ENCODE peak calls at places on chromosome 3, in six cellular contexts. One of them, this sample, is unnamed.
A peak's percentile ranks its signal among the peaks of the same experiment; 100 is the strongest.

GRCh38 chr3:175672119-175672689 is 813.1 kb downstream of the NAALADL2 start:
- DNase-seq in HCT116: no peak
- DNase-seq in GM23248: peak; percentile 43
- DNase-seq in left ventricle myocardium inferior: no peak
- DNase-seq in cardiac muscle cell: no peak
- DNase-seq in heart left ventricle: no peak
- DNase-seq in this sample: no peak

GRCh38 chr3:172300862-172301261 is 147.4 kb downstream of the GHSR start:
- DNase-seq in HCT116: no peak
- DNase-seq in GM23248: no peak
- DNase-seq in left ventricle myocardium inferior: no peak
- DNase-seq in cardiac muscle cell: no peak
- DNase-seq in heart left ventricle: no peak
- DNase-seq in this sample: no peak

GRCh38 chr3:138452491-138452890 is 18.1 kb downstream of the ESYT3 start:
- DNase-seq in HCT116: no peak
- DNase-seq in GM23248: no peak
- DNase-seq in left ventricle myocardium inferior: no peak
- DNase-seq in cardiac muscle cell: no peak
- DNase-seq in heart left ventricle: no peak
- DNase-seq in this sample: no peak

GRCh38 chr3:64505419-64505818 is 182.4 kb downstream of the ADAMTS9 start:
- DNase-seq in HCT116: no peak
- DNase-seq in GM23248: no peak
- DNase-seq in left ventricle myocardium inferior: no peak
- DNase-seq in cardiac muscle cell: no peak
- DNase-seq in heart left ventricle: no peak
- DNase-seq in this sample: no peak

GRCh38 chr3:58334013-58334321 is 1.3 kb downstream of the PXK start:
- DNase-seq in HCT116: no peak
- DNase-seq in GM23248: no peak
- DNase-seq in left ventricle myocardium inferior: no peak
- DNase-seq in cardiac muscle cell: no peak
- DNase-seq in heart left ventricle: no peak
- DNase-seq in this sample: no peak

GRCh38 chr3:155995525-155996370 is 124.6 kb upstream of the KCNAB1 start:
- DNase-seq in HCT116: peak; percentile 54
- DNase-seq in GM23248: peak; percentile 66
- DNase-seq in left ventricle myocardium inferior: no peak
- DNase-seq in cardiac muscle cell: peak; percentile 48
- DNase-seq in heart left ventricle: no peak
- DNase-seq in this sample: peak; percentile 1

GRCh38 chr3:37546876-37547275 is 314.8 kb upstream of the CTDSPL start:
- DNase-seq in HCT116: no peak
- DNase-seq in GM23248: peak; percentile 79
- DNase-seq in left ventricle myocardium inferior: no peak
- DNase-seq in cardiac muscle cell: peak; percentile 26
- DNase-seq in heart left ventricle: peak; percentile 68
- DNase-seq in this sample: no peak

GRCh38 chr3:168249539-168250414 is 154.1 kb upstream of the GOLIM4 start:
- DNase-seq in HCT116: peak; percentile 36
- DNase-seq in GM23248: peak; percentile 78
- DNase-seq in left ventricle myocardium inferior: peak; percentile 74
- DNase-seq in cardiac muscle cell: peak; percentile 92
- DNase-seq in heart left ventricle: peak; percentile 66
- DNase-seq in this sample: no peak

GRCh38 chr3:141257971-141258370 is 26.3 kb downstream of the PXYLP1 start:
- DNase-seq in HCT116: no peak
- DNase-seq in GM23248: no peak
- DNase-seq in left ventricle myocardium inferior: no peak
- DNase-seq in cardiac muscle cell: no peak
- DNase-seq in heart left ventricle: no peak
- DNase-seq in this sample: no peak

GRCh38 chr3:101542952-101543351 is 18.7 kb upstream of the TRMT10C start:
- DNase-seq in HCT116: no peak
- DNase-seq in GM23248: no peak
- DNase-seq in left ventricle myocardium inferior: no peak
- DNase-seq in cardiac muscle cell: no peak
- DNase-seq in heart left ventricle: no peak
- DNase-seq in this sample: no peak

GRCh38 chr3:110413807-110414748 is 657.5 kb upstream of the NECTIN3 start:
- DNase-seq in HCT116: no peak
- DNase-seq in GM23248: peak; percentile 82
- DNase-seq in left ventricle myocardium inferior: no peak
- DNase-seq in cardiac muscle cell: no peak
- DNase-seq in heart left ventricle: no peak
- DNase-seq in this sample: no peak

GRCh38 chr3:196414469-196414868 is 17.8 kb downstream of the UBXN7 start:
- DNase-seq in HCT116: no peak
- DNase-seq in GM23248: peak; percentile 46
- DNase-seq in left ventricle myocardium inferior: no peak
- DNase-seq in cardiac muscle cell: no peak
- DNase-seq in heart left ventricle: no peak
- DNase-seq in this sample: no peak

GRCh38 chr3:125582707-125583106 is 12.6 kb downstream of the OSBPL11 start:
- DNase-seq in HCT116: peak; percentile 7
- DNase-seq in GM23248: peak; percentile 40
- DNase-seq in left ventricle myocardium inferior: no peak
- DNase-seq in cardiac muscle cell: no peak
- DNase-seq in heart left ventricle: no peak
- DNase-seq in this sample: no peak

GRCh38 chr3:126445506-126445905 is 30.2 kb downstream of the ZXDC start:
- DNase-seq in HCT116: no peak
- DNase-seq in GM23248: no peak
- DNase-seq in left ventricle myocardium inferior: no peak
- DNase-seq in cardiac muscle cell: no peak
- DNase-seq in heart left ventricle: no peak
- DNase-seq in this sample: no peak

DNA sequence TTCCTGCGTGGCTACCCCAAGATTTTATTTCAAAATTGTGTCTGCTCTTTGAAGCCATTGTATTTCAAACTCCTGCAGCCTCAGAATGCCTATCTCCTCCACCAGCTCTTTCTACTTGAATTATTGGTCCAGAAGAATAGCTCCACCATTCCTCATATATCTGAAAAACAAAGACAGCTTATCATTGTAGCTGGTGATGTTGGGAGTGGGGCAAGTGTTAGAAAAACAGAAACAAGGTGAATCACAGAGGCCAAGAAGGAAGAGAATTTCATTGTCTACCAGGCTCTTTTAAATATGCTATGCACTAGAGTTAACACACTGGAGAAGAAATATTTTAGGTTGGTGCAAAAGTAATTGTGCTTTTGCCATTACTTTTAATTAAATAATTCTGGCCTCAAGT is 307.9 kb upstream of the ROPN1 start:
- DNase-seq in HCT116: no peak
- DNase-seq in GM23248: no peak
- DNase-seq in left ventricle myocardium inferior: no peak
- DNase-seq in cardiac muscle cell: no peak
- DNase-seq in heart left ventricle: no peak
- DNase-seq in this sample: no peak
- H3K27me3 ChIP-seq in HCT116: peaks cover 96% of the 10 kb centered on the region
- H3K27me3 ChIP-seq in GM23248: peaks cover 14% of the 10 kb centered on the region
- H3K27me3 ChIP-seq in left ventricle myocardium inferior: no peaks in the 10 kb centered on the region
- H3K27me3 ChIP-seq in cardiac muscle cell: no peaks in the 10 kb centered on the region
- H3K27me3 ChIP-seq in heart left ventricle: no peaks in the 10 kb centered on the region
- H3K27me3 ChIP-seq in this sample: no peaks in the 10 kb centered on the region

GRCh38 chr3:139934557-139935070 is 371 bp upstream of the CLSTN2 start:
- DNase-seq in HCT116: no peak
- DNase-seq in GM23248: peak; percentile 4
- DNase-seq in left ventricle myocardium inferior: peak; percentile 69
- DNase-seq in cardiac muscle cell: peak; percentile 90
- DNase-seq in heart left ventricle: peak; percentile 82
- DNase-seq in this sample: no peak
- H3K4me3 ChIP-seq in HCT116: no peak overlapping the region
- H3K4me3 ChIP-seq in GM23248: peak overlapping the region; percentile 59
- H3K4me3 ChIP-seq in left ventricle myocardium inferior: peak overlapping the region; percentile 73
- H3K4me3 ChIP-seq in cardiac muscle cell: peak overlapping the region; percentile 78
- H3K4me3 ChIP-seq in heart left ventricle: peak overlapping the region; percentile 50
- H3K4me3 ChIP-seq in this sample: no peak overlapping the region

GRCh38 chr3:130967281-130967680 is 59.3 kb downstream of the ASTE1 start:
- DNase-seq in HCT116: no peak
- DNase-seq in GM23248: no peak
- DNase-seq in left ventricle myocardium inferior: no peak
- DNase-seq in cardiac muscle cell: no peak
- DNase-seq in heart left ventricle: no peak
- DNase-seq in this sample: no peak
- H3K27ac ChIP-seq in HCT116: no peak overlapping the region
- H3K27ac ChIP-seq in GM23248: no peak overlapping the region
- H3K27ac ChIP-seq in left ventricle myocardium inferior: no peak overlapping the region
- H3K27ac ChIP-seq in cardiac muscle cell: no peak overlapping the region
- H3K27ac ChIP-seq in heart left ventricle: no peak overlapping the region
- H3K27ac ChIP-seq in this sample: no peak overlapping the region

GRCh38 chr3:12413721-12414255 is 70.5 kb upstream of the TSEN2 start:
- DNase-seq in HCT116: no peak
- DNase-seq in GM23248: no peak
- DNase-seq in left ventricle myocardium inferior: no peak
- DNase-seq in cardiac muscle cell: no peak
- DNase-seq in heart left ventricle: no peak
- DNase-seq in this sample: no peak
- H3K27me3 ChIP-seq in HCT116: no peaks in the 10 kb centered on the region
- H3K27me3 ChIP-seq in GM23248: no peaks in the 10 kb centered on the region
- H3K27me3 ChIP-seq in left ventricle myocardium inferior: no peaks in the 10 kb centered on the region
- H3K27me3 ChIP-seq in cardiac muscle cell: no peaks in the 10 kb centered on the region
- H3K27me3 ChIP-seq in heart left ventricle: no peaks in the 10 kb centered on the region
- H3K27me3 ChIP-seq in this sample: no peaks in the 10 kb centered on the region

GRCh38 chr3:132657869-132658747 is 1.5 kb downstream of the ACAD11 start:
- DNase-seq in HCT116: no peak
- DNase-seq in GM23248: no peak
- DNase-seq in left ventricle myocardium inferior: no peak
- DNase-seq in cardiac muscle cell: no peak
- DNase-seq in heart left ventricle: no peak
- DNase-seq in this sample: no peak
- H3K4me3 ChIP-seq in HCT116: peak overlapping the region; percentile 87
- H3K4me3 ChIP-seq in GM23248: peak overlapping the region; percentile 94
- H3K4me3 ChIP-seq in left ventricle myocardium inferior: peak overlapping the region; percentile 87
- H3K4me3 ChIP-seq in cardiac muscle cell: peak overlapping the region; percentile 85
- H3K4me3 ChIP-seq in heart left ventricle: peak overlapping the region; percentile 90
- H3K4me3 ChIP-seq in this sample: no peak overlapping the region

This sample was measured in CD8-positive, alpha-beta memory T cell.